ENCODE peak calls at places on chromosome 15, in eight cellular contexts. G is PC-3, Q is OCI-LY7, L is SK-N-SH, S is hepatocyte, T is HCT116, N is MM.1S, J is GM23338. B is an unnamed sample. For H3K9me2, the result is how much of the 10 kb centered on the place peaks cover.

GRCh38 chr15:34185666-34186065 is 24.2 kb downstream of the KATNBL1 start:
- DNase-seq in G (no peak), Q (no peak), L (no peak), S (no peak), T (no peak), N (no peak), J (no peak), B (no peak)

GRCh38 chr15:96328101-96328958 is 2.2 kb upstream of the NR2F2 start:
- DNase-seq in G (peak), Q (no peak), L (no peak), S (no peak), T (no peak), N (no peak), J (no peak), B (peak)

GRCh38 chr15:65576669-65577068 is 34.3 kb downstream of the INTS14 start:
- DNase-seq in G (peak), Q (no peak), L (no peak), S (no peak), T (no peak), N (no peak), J (no peak), B (no peak)

GRCh38 chr15:23897091-23897490 is 210.0 kb upstream of the NDN start:
- DNase-seq in G (no peak), Q (no peak), L (no peak), S (no peak), T (no peak), N (no peak), J (no peak), B (no peak)

GRCh38 chr15:85793641-85794597 is 806 bp downstream of the KLHL25 start:
- DNase-seq in G (peak), Q (peak), L (peak), S (peak), T (no peak), N (peak), J (peak), B (peak)

GRCh38 chr15:84721381-84721780 is 5.4 kb upstream of the SEC11A start:
- DNase-seq in G (no peak), Q (peak), L (no peak), S (no peak), T (no peak), N (no peak), J (no peak), B (no peak)

GRCh38 chr15:99536422-99537033 is 29.3 kb upstream of the MEF2A start:
- DNase-seq in G (peak), Q (no peak), L (no peak), S (no peak), T (peak), N (no peak), J (no peak), B (peak)

GRCh38 chr15:87877114-87877810 is 379.3 kb downstream of the NTRK3 start:
- DNase-seq in G (no peak), Q (no peak), L (peak), S (peak), T (no peak), N (no peak), J (no peak), B (no peak)

GRCh38 chr15:71780349-71780976 is 29.9 kb upstream of the NR2E3 start:
- DNase-seq in G (peak), Q (peak), L (peak), S (peak), T (no peak), N (peak), J (peak), B (peak)

GRCh38 chr15:36313021-36313420 is 266.4 kb upstream of the CDIN1 start:
- DNase-seq in G (peak), Q (no peak), L (no peak), S (no peak), T (no peak), N (no peak), J (no peak), B (no peak)

GRCh38 chr15:50128266-50128665 is 9.2 kb upstream of the ATP8B4 start:
- DNase-seq in G (no peak), Q (no peak), L (peak), S (peak), T (no peak), N (no peak), J (peak), B (no peak)

GRCh38 chr15:53580371-53580770 is 179.1 kb downstream of the WDR72 start:
- DNase-seq in G (no peak), Q (no peak), L (no peak), S (no peak), T (no peak), N (no peak), J (no peak), B (no peak)

GRCh38 chr15:41607033-41607432 is 48.0 kb downstream of the TYRO3 start:
- DNase-seq in G (peak), Q (no peak), L (no peak), S (peak), T (no peak), N (no peak), J (no peak), B (no peak)

GRCh38 chr15:73030280-73030679 is 22.0 kb upstream of the NEO1 start:
- DNase-seq in G (no peak), Q (no peak), L (no peak), S (no peak), T (no peak), N (no peak), J (no peak), B (no peak)

GRCh38 chr15:55917881-55918296 is 75.5 kb downstream of the NEDD4 start:
- DNase-seq in G (peak), Q (peak), L (peak), S (peak), T (peak), N (peak), J (peak), B (peak)

GRCh38 chr15:65258370-65258769 is 28.3 kb downstream of the PARP16 start:
- DNase-seq in G (no peak), Q (no peak), L (no peak), S (no peak), T (no peak), N (no peak), J (no peak), B (no peak)

GRCh38 chr15:85688703-85689102 is 106.0 kb downstream of the KLHL25 start:
- DNase-seq in G (no peak), Q (peak), L (no peak), S (no peak), T (no peak), N (peak), J (no peak), B (no peak)

GRCh38 chr15:90560229-90560771 is 30.6 kb downstream of the CRTC3 start:
- DNase-seq in G (no peak), Q (no peak), L (peak), S (peak), T (no peak), N (no peak), J (no peak), B (no peak)

GRCh38 chr15:43463998-43464397 is 29.0 kb downstream of the TP53BP1 start:
- DNase-seq in G (no peak), Q (no peak), L (no peak), S (no peak), T (no peak), N (no peak), J (no peak), B (no peak)

GRCh38 chr15:101017041-101017754 is 98.0 kb downstream of the LRRK1 start:
- DNase-seq in G (peak), Q (peak), L (no peak), S (no peak), T (no peak), N (no peak), J (peak), B (no peak)

GRCh38 chr15:99732711-99733267 is 448 bp downstream of the LYSMD4 start:
- DNase-seq in G (peak), Q (peak), L (peak), S (peak), T (no peak), N (peak), J (peak), B (no peak)

GRCh38 chr15:92845109-92845508 is 55.0 kb upstream of the CHD2 start:
- DNase-seq in G (peak), Q (peak), L (no peak), S (peak), T (no peak), N (peak), J (no peak), B (peak)

GRCh38 chr15:71011503-71012155 is 103.6 kb upstream of the THSD4 start:
- DNase-seq in G (peak), Q (peak), L (peak), S (peak), T (peak), N (peak), J (peak), B (peak)

GRCh38 chr15:56832125-56832524 is 86.3 kb upstream of the TCF12 start:
- DNase-seq in G (peak), Q (no peak), L (no peak), S (peak), T (no peak), N (no peak), J (no peak), B (no peak)

GRCh38 chr15:48703544-48703943 is 58.0 kb upstream of the FBN1 start:
- DNase-seq in G (peak), Q (no peak), L (no peak), S (no peak), T (no peak), N (no peak), J (no peak), B (no peak)

GRCh38 chr15:100201376-100202280 is 140.1 kb downstream of the ADAMTS17 start:
- DNase-seq in G (no peak), Q (peak), L (peak), S (no peak), T (no peak), N (no peak), J (no peak), B (no peak)

GRCh38 chr15:59567369-59567768 is 44.2 kb upstream of the GCNT3 start:
- DNase-seq in G (peak), Q (no peak), L (no peak), S (no peak), T (no peak), N (no peak), J (no peak), B (no peak)

GRCh38 chr15:39125904-39126303 is 455.0 kb upstream of the THBS1 start:
- DNase-seq in G (peak), Q (peak), L (peak), S (peak), T (peak), N (peak), J (peak), B (no peak)

GRCh38 chr15:77017761-77018720 is 23.1 kb downstream of the PSTPIP1 start:
- DNase-seq in G (no peak), Q (no peak), L (no peak), S (no peak), T (no peak), N (no peak), J (no peak), B (no peak)

GRCh38 chr15:85277847-85278246 is 102.6 kb upstream of the AKAP13 start:
- DNase-seq in G (no peak), Q (no peak), L (no peak), S (no peak), T (no peak), N (no peak), J (no peak), B (no peak)

GRCh38 chr15:77784361-77785292 is 151.9 kb upstream of the LINGO1 start:
- DNase-seq in G (peak), Q (peak), L (peak), S (peak), T (peak), N (no peak), J (peak), B (peak)

GRCh38 chr15:81311834-81312459 is 12.0 kb downstream of the STARD5 start:
- DNase-seq in G (no peak), Q (peak), L (no peak), S (no peak), T (no peak), N (no peak), J (no peak), B (no peak)
- H2AFZ ChIP-seq in G (no peak), Q (no peak), L (no peak), S (no peak), T (no peak), N (no peak), J (no peak), B (no peak)

GRCh38 chr15:31571676-31572075 is 245.0 kb downstream of the KLF13 start:
- DNase-seq in G (peak), Q (no peak), L (no peak), S (no peak), T (no peak), N (no peak), J (no peak), B (no peak)
- TF ChIP-seq CTCF in G (peak), Q (peak), L (no peak), S (peak), T (no peak), N (no peak), J (peak), B (no peak)

DNA sequence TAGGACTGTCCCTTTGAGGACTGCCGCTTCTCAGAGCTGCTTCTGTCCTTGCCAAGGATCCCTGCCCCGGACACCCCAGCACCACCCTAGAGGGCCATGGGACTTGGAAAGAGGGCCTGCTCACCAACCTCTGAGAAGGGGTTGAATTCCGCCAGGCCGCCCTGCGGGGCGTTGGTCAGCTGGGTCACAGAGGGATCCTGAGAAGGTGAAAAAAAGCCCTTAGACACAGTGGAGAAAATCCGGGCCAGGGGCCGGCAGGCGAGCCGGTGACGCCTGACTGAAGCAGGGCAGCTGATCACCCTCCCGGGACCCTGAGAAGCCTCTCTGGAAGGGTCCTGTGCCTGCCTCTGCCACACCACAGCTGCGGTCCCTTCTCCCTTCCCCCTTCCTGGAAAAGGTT is 11.5 kb upstream of the ULK3 start:
- DNase-seq in G (no peak), Q (no peak), L (no peak), S (no peak), T (no peak), N (no peak), J (no peak), B (no peak)
- H3K9me2 ChIP-seq in G (under half), Q (under half), L (under half), S (under half), T (under half), N (under half), J (under half), B (under half)

GRCh38 chr15:51227967-51228783 is 110.2 kb downstream of the CYP19A1 start:
- DNase-seq in G (peak), Q (no peak), L (no peak), S (peak), T (peak), N (peak), J (peak), B (peak)

GRCh38 chr15:51226813-51227212 is 111.6 kb downstream of the CYP19A1 start:
- DNase-seq in G (no peak), Q (no peak), L (no peak), S (no peak), T (no peak), N (no peak), J (no peak), B (no peak)

GRCh38 chr15:51234181-51234927 is 104.0 kb downstream of the CYP19A1 start:
- DNase-seq in G (no peak), Q (no peak), L (no peak), S (no peak), T (no peak), N (no peak), J (peak), B (no peak)

GRCh38 chr15:51232581-51232980 is 105.8 kb downstream of the CYP19A1 start:
- DNase-seq in G (no peak), Q (no peak), L (no peak), S (no peak), T (no peak), N (no peak), J (no peak), B (no peak)

GRCh38 chr15:51229907-51230328 is 108.5 kb downstream of the CYP19A1 start:
- DNase-seq in G (peak), Q (peak), L (peak), S (peak), T (no peak), N (peak), J (peak), B (no peak)
- H2AFZ ChIP-seq in G (no peak), Q (no peak), L (no peak), S (no peak), T (no peak), N (peak), J (no peak), B (no peak)

DNA sequence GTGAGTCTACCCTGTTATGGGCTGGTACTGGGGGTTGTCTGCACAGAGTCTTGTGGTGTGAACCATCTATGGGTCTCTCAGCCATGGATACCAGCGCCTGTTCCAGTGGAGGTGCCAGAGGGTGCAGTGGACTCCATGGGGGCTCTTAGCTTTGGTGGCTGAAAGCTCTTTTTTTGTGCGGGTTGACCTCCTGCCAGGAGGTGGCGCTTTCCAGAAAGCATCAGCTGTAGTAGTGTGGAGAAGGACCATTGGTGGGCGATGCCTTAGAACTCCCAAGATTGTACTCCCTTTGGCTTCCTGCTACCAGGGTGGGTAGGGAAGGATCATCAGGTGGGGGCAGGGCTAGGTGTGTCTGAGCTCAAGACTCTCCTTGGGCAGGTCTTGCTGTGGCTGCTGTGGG is 602.6 kb downstream of the RSL24D1 start:
- DNase-seq in G (no peak), Q (no peak), L (peak), S (no peak), T (no peak), N (no peak), J (no peak), B (no peak)
- TF ChIP-seq CTCF in G (no peak), Q (peak), L (peak), S (no peak), T (no peak), N (no peak), J (peak), B (no peak)

DNA sequence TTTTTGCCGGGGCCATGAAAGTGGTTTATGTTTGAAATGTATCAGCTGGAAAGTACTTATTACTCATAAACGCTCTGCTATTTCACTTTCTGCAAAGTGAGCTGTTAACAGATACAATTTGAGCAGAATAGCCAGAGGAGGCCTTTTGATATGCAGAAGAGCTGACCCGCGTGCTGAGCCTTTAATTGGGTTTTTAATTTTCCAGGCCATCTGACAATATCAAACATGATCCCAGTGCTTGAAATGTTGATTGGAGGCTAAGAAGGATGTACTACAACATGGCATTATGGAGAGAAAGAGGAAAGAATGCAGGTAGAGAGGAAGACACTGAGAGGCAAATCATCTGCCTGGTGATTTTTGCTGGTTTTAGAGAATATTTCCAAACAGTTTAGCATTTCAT is 261.3 kb upstream of the MEIS2 start:
- DNase-seq in G (no peak), Q (no peak), L (peak), S (no peak), T (no peak), N (no peak), J (no peak), B (no peak)
- H3K9me2 ChIP-seq in G (under half), Q (under half), L (under half), S (under half), T (under half), N (under half), J (under half), B (under half)

GRCh38 chr15:67023517-67024321 is 41.7 kb upstream of the SMAD3 start:
- DNase-seq in G (peak), Q (no peak), L (no peak), S (no peak), T (no peak), N (no peak), J (no peak), B (peak)

GRCh38 chr15:67022587-67022986 is 42.8 kb upstream of the SMAD3 start:
- DNase-seq in G (no peak), Q (no peak), L (no peak), S (no peak), T (no peak), N (no peak), J (no peak), B (no peak)

GRCh38 chr15:67024998-67025368 is 40.4 kb upstream of the SMAD3 start:
- DNase-seq in G (no peak), Q (no peak), L (no peak), S (no peak), T (no peak), N (no peak), J (no peak), B (no peak)

GRCh38 chr15:67025719-67026118 is 39.7 kb upstream of the SMAD3 start:
- DNase-seq in G (peak), Q (no peak), L (peak), S (no peak), T (no peak), N (no peak), J (no peak), B (peak)

GRCh38 chr15:67024322-67024997 is 40.9 kb upstream of the SMAD3 start:
- DNase-seq in G (peak), Q (no peak), L (peak), S (peak), T (peak), N (peak), J (no peak), B (peak)
- H2AFZ ChIP-seq in G (no peak), Q (no peak), L (no peak), S (no peak), T (no peak), N (peak), J (no peak), B (no peak)